ENCODE peak calls at places on chromosomes 3 and 15, in four cellular contexts. J is BE2C, V is Panc1, Z is body of pancreas. R is an unnamed sample.

GRCh38 chr15:76844096-76844495 is 61.0 kb downstream of the SCAPER start:
- DNase-seq in J (no peak), V (no peak), Z (no peak), R (peak; percentile 49)

GRCh38 chr15:75648156-75649000 is 666 bp downstream of the SNX33 start:
- DNase-seq in J (no peak), V (no peak), Z (peak; percentile 54), R (no peak)

GRCh38 chr3:113505867-113506266 is 9.1 kb downstream of the SPICE1 start:
- DNase-seq in J (no peak), V (no peak), Z (no peak), R (no peak)

GRCh38 chr3:38308456-38308855 is 26.4 kb downstream of the SLC22A14 start:
- DNase-seq in J (no peak), V (no peak), Z (no peak), R (no peak)

GRCh38 chr3:125128861-125129501 is 73.2 kb upstream of the HEG1 start:
- DNase-seq in J (no peak), V (no peak), Z (no peak), R (peak; percentile 57)

GRCh38 chr15:47718474-47719440 is 1.5 kb downstream of the SEMA6D start:
- DNase-seq in J (no peak), V (no peak), Z (peak; percentile 25), R (peak; percentile 49)

GRCh38 chr3:58560771-58561311 is 16.4 kb downstream of the FAM107A start:
- DNase-seq in J (no peak), V (no peak), Z (no peak), R (peak; percentile 56)

GRCh38 chr15:88688394-88688933 is 49.6 kb downstream of the ISG20 start:
- DNase-seq in J (no peak), V (no peak), Z (no peak), R (no peak)

GRCh38 chr3:189360291-189360690 is 188.5 kb downstream of the TPRG1 start:
- DNase-seq in J (no peak), V (no peak), Z (no peak), R (no peak)

GRCh38 chr3:179503640-179504039 is 52.4 kb upstream of the GNB4 start:
- DNase-seq in J (no peak), V (no peak), Z (no peak), R (peak; percentile 28)

GRCh38 chr15:67164401-67164791 is 90.1 kb downstream of the AAGAB start:
- DNase-seq in J (no peak), V (no peak), Z (no peak), R (no peak)

GRCh38 chr3:143901105-143901504 is 52.8 kb upstream of the SLC9A9 start:
- DNase-seq in J (no peak), V (no peak), Z (no peak), R (no peak)

GRCh38 chr3:127580327-127581060 is 10.0 kb downstream of the TPRA1 start:
- DNase-seq in J (no peak), V (no peak), Z (no peak), R (no peak)

GRCh38 chr3:52847726-52848125 is 12.9 kb upstream of the MUSTN1 start:
- DNase-seq in J (no peak), V (no peak), Z (no peak), R (no peak)

GRCh38 chr3:150775001-150775599 is 12.1 kb upstream of the SIAH2 start:
- DNase-seq in J (no peak), V (no peak), Z (no peak), R (no peak)

GRCh38 chr3:43905157-43905556 is 214.4 kb downstream of the ABHD5 start:
- DNase-seq in J (no peak), V (no peak), Z (no peak), R (no peak)

GRCh38 chr3:4819761-4820160 is 159.5 kb upstream of the BHLHE40 start:
- DNase-seq in J (no peak), V (no peak), Z (no peak), R (no peak)

GRCh38 chr3:160831411-160831810 is 75.4 kb downstream of the PPM1L start:
- DNase-seq in J (no peak), V (no peak), Z (no peak), R (no peak)

GRCh38 chr15:27873825-27874224 is 225.3 kb downstream of the OCA2 start:
- DNase-seq in J (no peak), V (no peak), Z (no peak), R (no peak)

GRCh38 chr15:68235022-68235421 is 5.5 kb upstream of the CLN6 start:
- DNase-seq in J (no peak), V (no peak), Z (no peak), R (no peak)

GRCh38 chr3:188400494-188401243 is 246.7 kb downstream of the LPP start:
- DNase-seq in J (no peak), V (no peak), Z (no peak), R (no peak)

GRCh38 chr15:61474796-61475195 is 245.7 kb upstream of the RORA start:
- DNase-seq in J (no peak), V (no peak), Z (no peak), R (no peak)

GRCh38 chr3:129481783-129482332 is 41.8 kb downstream of the IFT122 start:
- DNase-seq in J (peak; percentile 62), V (no peak), Z (no peak), R (no peak)

GRCh38 chr3:635393-635792 is 438.8 kb downstream of the CHL1 start:
- DNase-seq in J (no peak), V (no peak), Z (no peak), R (no peak)

GRCh38 chr3:195247086-195247862 is 23.7 kb downstream of the XXYLT1 start:
- DNase-seq in J (no peak), V (no peak), Z (peak; percentile 5), R (no peak)

GRCh38 chr3:30551927-30552326 is 54.5 kb upstream of the TGFBR2 start:
- DNase-seq in J (no peak), V (no peak), Z (no peak), R (no peak)

GRCh38 chr3:173869786-173870185 is 472.2 kb downstream of the NLGN1 start:
- DNase-seq in J (no peak), V (no peak), Z (no peak), R (no peak)

GRCh38 chr3:13495921-13496723 is 16.0 kb downstream of the HDAC11 start:
- DNase-seq in J (peak; percentile 59), V (peak; percentile 48), Z (peak; percentile 80), R (peak; percentile 74)

GRCh38 chr15:58472821-58473581 is 41.2 kb downstream of the LIPC start:
- DNase-seq in J (no peak), V (no peak), Z (no peak), R (peak; percentile 99)

GRCh38 chr15:58472221-58472620 is 40.4 kb downstream of the LIPC start:
- DNase-seq in J (no peak), V (no peak), Z (no peak), R (no peak)

GRCh38 chr15:58474741-58475323 is 43.0 kb downstream of the LIPC start:
- DNase-seq in J (no peak), V (no peak), Z (no peak), R (no peak)

GRCh38 chr15:58475573-58476524 is 44.1 kb downstream of the LIPC start:
- DNase-seq in J (peak; percentile 28), V (no peak), Z (no peak), R (peak; percentile 92)

DNA sequence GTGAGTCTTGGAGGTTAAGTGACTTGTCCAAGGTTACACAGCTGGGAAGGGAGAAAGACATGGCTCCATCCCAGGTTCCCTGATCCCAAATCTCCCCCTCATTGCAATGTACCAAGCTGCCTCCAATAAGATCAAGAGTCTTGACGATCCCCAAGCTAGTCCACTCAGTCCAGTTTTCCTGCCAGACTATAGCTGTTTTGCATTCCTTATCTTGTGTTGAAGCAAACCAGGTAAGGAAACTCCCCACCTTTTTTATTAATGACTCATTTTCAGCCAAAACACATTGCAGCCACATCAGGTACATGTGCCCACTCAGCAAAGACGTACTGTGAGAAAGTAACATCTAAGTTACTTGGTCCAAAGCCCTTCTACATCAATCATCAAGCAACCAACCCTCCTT is 41.9 kb downstream of the LIPC start:
- DNase-seq in J (no peak), V (no peak), Z (no peak), R (peak; percentile 55)
- H3K36me3 ChIP-seq in J (no peaks in the 10 kb centered on the region), V (no peaks in the 10 kb centered on the region), Z (no peaks in the 10 kb centered on the region), R (no peaks in the 10 kb centered on the region)

GRCh38 chr15:34610388-34610787 is 26.9 kb upstream of the GOLGA8B start:
- DNase-seq in J (no peak), V (no peak), Z (no peak), R (no peak)
- H3K27me3 ChIP-seq in J (no peaks in the 10 kb centered on the region), V (peaks cover 13% of the 10 kb centered on the region), Z (no peaks in the 10 kb centered on the region), R (peaks cover 11% of the 10 kb centered on the region)

GRCh38 chr3:49217688-49218470 is 46.5 kb downstream of the KLHDC8B start:
- DNase-seq in J (no peak), V (no peak), Z (peak; percentile 31), R (no peak)

GRCh38 chr3:49219132-49219531 is 47.7 kb downstream of the KLHDC8B start:
- DNase-seq in J (no peak), V (no peak), Z (no peak), R (no peak)

DNA sequence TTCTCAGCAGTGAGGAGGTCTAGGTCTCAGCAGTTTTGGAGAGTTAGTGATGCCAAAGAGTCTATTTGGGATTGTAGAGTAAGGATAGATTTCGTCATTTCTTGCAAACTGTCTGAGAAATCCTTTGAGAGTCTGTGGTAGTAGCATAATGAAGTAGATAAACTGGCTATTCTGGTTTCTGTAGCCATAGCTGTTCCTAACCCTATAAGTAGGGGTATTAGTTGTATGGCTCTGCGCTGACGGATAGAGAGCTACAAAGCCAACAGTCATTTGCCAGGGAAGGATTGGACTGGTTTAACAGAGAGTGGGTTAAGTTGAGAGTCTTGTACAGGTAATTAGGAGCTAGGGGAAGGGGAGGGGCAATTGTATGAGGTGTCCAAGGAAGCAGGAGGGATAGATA is 50.6 kb downstream of the KLHDC8B start:
- DNase-seq in J (no peak), V (no peak), Z (no peak), R (no peak)
- H3K9me3 ChIP-seq in J (no peaks in the 10 kb centered on the region), V (no peaks in the 10 kb centered on the region), Z (no peaks in the 10 kb centered on the region), R (no peaks in the 10 kb centered on the region)

DNA sequence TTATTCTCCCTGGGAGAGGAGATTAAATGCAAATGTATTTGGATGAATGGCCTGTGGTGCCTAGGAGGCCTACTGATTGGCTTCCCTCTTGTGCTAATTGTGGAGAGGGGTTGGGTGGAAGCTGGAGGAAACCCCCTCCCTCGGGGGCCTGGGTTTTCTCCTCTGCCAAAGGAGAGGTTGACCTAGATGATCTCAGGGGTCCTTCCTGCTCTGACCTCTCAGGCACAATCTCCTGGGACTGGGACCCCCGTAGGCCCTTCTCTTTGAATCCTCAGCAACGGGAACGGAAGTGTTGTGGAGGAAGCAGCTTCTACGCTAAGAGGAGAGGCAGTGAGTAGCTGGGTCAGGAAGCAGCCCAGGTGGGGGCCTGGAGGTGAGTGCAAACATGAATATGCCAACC is 40.5 kb upstream of the MAGEF1 start:
- DNase-seq in J (no peak), V (no peak), Z (no peak), R (no peak)
- H3K36me3 ChIP-seq in J (no peaks in the 10 kb centered on the region), V (no peaks in the 10 kb centered on the region), Z (no peaks in the 10 kb centered on the region), R (no peaks in the 10 kb centered on the region)

GRCh38 chr3:10946526-10946925 is 46.0 kb upstream of the SLC6A1 start:
- DNase-seq in J (no peak), V (no peak), Z (no peak), R (no peak)
- H3K27me3 ChIP-seq in J (no peaks in the 10 kb centered on the region), V (no peaks in the 10 kb centered on the region), Z (no peaks in the 10 kb centered on the region), R (no peaks in the 10 kb centered on the region)

GRCh38 chr15:99967841-99968371 is 234.7 kb upstream of the LYSMD4 start:
- DNase-seq in J (peak; percentile 51), V (no peak), Z (no peak), R (peak; percentile 13)
- H3K9me3 ChIP-seq in J (no peaks in the 10 kb centered on the region), V (no peaks in the 10 kb centered on the region), Z (no peaks in the 10 kb centered on the region), R (no peaks in the 10 kb centered on the region)